ENCODE peak calls at places on chromosomes 3 and 15, in eight cellular contexts. A is CD4-positive, alpha-beta T cell; J is stimulated activated CD4-positive, alpha-beta T cell treated with anti-CD3 and anti-CD28 coated beads, Interleukin-2, amount 100 ng/mL, for 24 hours; E is kidney glomerular epithelial cell; Q is DMS 273 treated with DMSO at 0.1 percent for 48 hours; O is neural progenitor cell; D is amniotic epithelial cell; F is activated T-cell treated with anti-CD3 and anti-CD28 coated beads for 1 hour. C is an unnamed sample.

GRCh38 chr3:169400874-169401273 is 262.6 kb downstream of the MECOM start:
- DNase-seq in Q (no peak), A (no peak), E (no peak), J (no peak), D (no peak), O (no peak), F (no peak), C (no peak)

GRCh38 chr3:62110801-62111200 is 262.5 kb downstream of the FEZF2 start:
- DNase-seq in J (no peak), Q (no peak), A (no peak), O (peak), E (no peak), D (no peak), F (no peak), C (no peak)

GRCh38 chr15:75024102-75024636 is 779 bp downstream of the PPCDC start:
- DNase-seq in J (no peak), F (no peak), D (peak), E (no peak), Q (no peak), A (no peak), O (peak), C (no peak)

GRCh38 chr15:98737122-98737521 is 88.8 kb downstream of the IGF1R start:
- DNase-seq in D (peak), Q (no peak), J (no peak), E (no peak), F (no peak), O (no peak), A (no peak), C (no peak)

GRCh38 chr3:117671707-117672318 is 962.2 kb downstream of the TUSC7 start:
- DNase-seq in J (no peak), O (no peak), D (peak), E (no peak), A (no peak), Q (no peak), F (no peak), C (no peak)

GRCh38 chr3:171614318-171614967 is 154.2 kb upstream of the TNIK start:
- DNase-seq in E (peak), J (no peak), O (peak), A (no peak), Q (no peak), D (peak), F (no peak), C (no peak)

GRCh38 chr15:80073197-80073596 is 13.7 kb downstream of the ZFAND6 start:
- DNase-seq in Q (no peak), A (no peak), J (no peak), O (no peak), F (no peak), D (no peak), E (no peak), C (no peak)

GRCh38 chr3:40173291-40173710 is 136.2 kb upstream of the EIF1B start:
- DNase-seq in A (no peak), O (no peak), D (no peak), Q (no peak), J (no peak), F (no peak), E (no peak), C (peak)

GRCh38 chr15:61657461-61657860 is 402.8 kb downstream of the VPS13C start:
- DNase-seq in A (no peak), D (no peak), Q (no peak), O (no peak), J (no peak), F (no peak), E (no peak), C (no peak)

GRCh38 chr3:155303540-155303939 is 10.1 kb upstream of the STRIT1 start:
- DNase-seq in J (no peak), A (no peak), Q (no peak), F (no peak), O (no peak), D (no peak), E (no peak), C (no peak)

GRCh38 chr15:90340345-90340744 is 11.7 kb upstream of the ZNF774 start:
- DNase-seq in F (no peak), A (no peak), J (no peak), O (no peak), E (no peak), Q (no peak), D (no peak), C (no peak)

GRCh38 chr3:23696842-23697241 is 108.9 kb upstream of the UBE2E1 start:
- DNase-seq in F (no peak), Q (no peak), D (peak), J (no peak), O (no peak), E (no peak), A (no peak), C (no peak)

GRCh38 chr3:112635674-112636073 is 5.3 kb downstream of the CCDC80 start:
- DNase-seq in J (no peak), F (no peak), O (no peak), D (peak), A (no peak), Q (no peak), E (peak), C (no peak)

GRCh38 chr3:43998374-43998840 is 243.3 kb upstream of the TOPAZ1 start:
- DNase-seq in O (peak), Q (no peak), F (no peak), J (no peak), A (no peak), E (peak), D (no peak), C (no peak)

GRCh38 chr3:104879919-104880318 is 486.8 kb upstream of the ALCAM start:
- DNase-seq in Q (no peak), D (no peak), A (no peak), O (no peak), E (no peak), J (no peak), F (no peak), C (no peak)

GRCh38 chr15:39172380-39173281 is 408.2 kb upstream of the THBS1 start:
- DNase-seq in D (no peak), O (peak), E (peak), A (no peak), Q (no peak), F (no peak), J (no peak), C (peak)

GRCh38 chr3:192422321-192422997 is 304.9 kb downstream of the FGF12 start:
- DNase-seq in J (no peak), A (no peak), E (peak), Q (no peak), D (no peak), F (no peak), O (no peak), C (no peak)

GRCh38 chr3:10173926-10174435 is 9.3 kb downstream of the IRAK2 start:
- DNase-seq in F (no peak), J (no peak), A (no peak), O (no peak), E (peak), Q (no peak), D (peak), C (peak)

GRCh38 chr3:79369306-79369705 is 398.5 kb downstream of the ROBO1 start:
- DNase-seq in J (no peak), Q (peak), D (no peak), E (no peak), A (no peak), O (no peak), F (no peak), C (no peak)

GRCh38 chr15:75202251-75203016 is 752 bp downstream of the C15orf39 start:
- DNase-seq in E (peak), O (peak), J (peak), A (peak), Q (no peak), F (peak), D (peak), C (peak)

GRCh38 chr15:52481915-52482314 is 46.8 kb downstream of the MYO5A start:
- DNase-seq in D (peak), O (no peak), J (no peak), Q (no peak), E (peak), A (peak), F (peak), C (no peak)

GRCh38 chr3:111761309-111761795 is 97.7 kb upstream of the PHLDB2 start:
- DNase-seq in F (no peak), E (peak), Q (no peak), D (peak), J (no peak), A (no peak), O (no peak), C (no peak)

GRCh38 chr3:178907081-178907480 is 164.5 kb downstream of the ZMAT3 start:
- DNase-seq in E (no peak), J (no peak), F (no peak), D (no peak), O (no peak), A (no peak), Q (no peak), C (no peak)

GRCh38 chr15:31332020-31332680 is 5.5 kb downstream of the KLF13 start:
- DNase-seq in O (no peak), D (no peak), E (no peak), A (no peak), Q (no peak), F (no peak), J (no peak), C (no peak)

GRCh38 chr15:40096094-40096876 is 12.4 kb downstream of the BMF start:
- DNase-seq in F (no peak), Q (no peak), O (no peak), E (peak), J (no peak), A (no peak), D (peak), C (no peak)

GRCh38 chr3:43014216-43014615 is 35.1 kb downstream of the GASK1A start:
- DNase-seq in O (no peak), A (no peak), Q (no peak), D (no peak), J (no peak), E (no peak), F (no peak), C (no peak)

GRCh38 chr15:43517354-43518072 is at the start of gene MAP1A:
- DNase-seq in F (no peak), O (peak), D (peak), J (no peak), A (no peak), E (peak), Q (peak), C (peak)

GRCh38 chr15:77186518-77187095 is 115.7 kb upstream of the TSPAN3 start:
- DNase-seq in J (no peak), F (no peak), A (no peak), O (peak), Q (no peak), E (no peak), D (peak), C (no peak)

C was measured in nucleus accumbens.